ENCODE peak calls at places on chromosomes 2 and 18, in seven cellular contexts. M, J, W, O, F, I and T are unnamed samples. For H3K4me1, the result is how much of the 10 kb centered on the place peaks cover.

GRCh38 chr2:143117225-143117624 is 12.0 kb upstream of the ARHGAP15 start:
- DNase-seq in M (no peak), J (no peak), W (no peak), O (no peak), F (no peak), I (no peak), T (no peak)

GRCh38 chr2:76763276-76763675 is 758.9 kb downstream of the LRRTM4 start:
- DNase-seq in M (no peak), J (no peak), W (no peak), O (no peak), F (no peak), I (no peak), T (no peak)

GRCh38 chr2:40197121-40197520 is 254.8 kb downstream of the SLC8A1 start:
- DNase-seq in M (no peak), J (no peak), W (no peak), O (no peak), F (no peak), I (no peak), T (no peak)

GRCh38 chr2:44945676-44946427 is 4.3 kb downstream of the SIX3 start:
- DNase-seq in M (no peak), J (no peak), W (no peak), O (no peak), F (no peak), I (no peak), T (no peak)

GRCh38 chr2:118832071-118832790 is 15.2 kb downstream of the EN1 start:
- DNase-seq in M (peak), J (no peak), W (no peak), O (no peak), F (no peak), I (no peak), T (no peak)

GRCh38 chr2:181072486-181072885 is 92.1 kb downstream of the UBE2E3 start:
- DNase-seq in M (no peak), J (no peak), W (no peak), O (no peak), F (no peak), I (no peak), T (no peak)

GRCh38 chr2:121640380-121641326 is 8.6 kb downstream of the CLASP1 start:
- DNase-seq in M (no peak), J (peak), W (no peak), O (no peak), F (no peak), I (no peak), T (no peak)

GRCh38 chr18:38940863-38941531 is 1375.4 kb upstream of the CELF4 start:
- DNase-seq in M (no peak), J (peak), W (no peak), O (no peak), F (no peak), I (peak), T (no peak)

GRCh38 chr2:7165736-7166135 is 248.5 kb downstream of the RNF144A start:
- DNase-seq in M (no peak), J (no peak), W (no peak), O (no peak), F (no peak), I (no peak), T (no peak)

GRCh38 chr2:241853651-241854341 is 4.9 kb downstream of the PDCD1 start:
- DNase-seq in M (peak), J (no peak), W (peak), O (peak), F (no peak), I (no peak), T (no peak)

GRCh38 chr18:55515204-55515603 is 72.8 kb downstream of the TCF4 start:
- DNase-seq in M (no peak), J (no peak), W (no peak), O (no peak), F (no peak), I (no peak), T (no peak)

GRCh38 chr2:233837694-233838229 is 16.6 kb downstream of the HJURP start:
- DNase-seq in M (peak), J (no peak), W (no peak), O (no peak), F (no peak), I (no peak), T (no peak)

GRCh38 chr2:84969511-84970265 is 1.3 kb upstream of the KCMF1 start:
- DNase-seq in M (no peak), J (no peak), W (no peak), O (peak), F (no peak), I (no peak), T (no peak)

GRCh38 chr18:475202-475624 is 25.3 kb downstream of the COLEC12 start:
- DNase-seq in M (no peak), J (no peak), W (no peak), O (peak), F (no peak), I (no peak), T (no peak)

GRCh38 chr18:75124967-75125358 is 84.0 kb downstream of the PTGR3 start:
- DNase-seq in M (peak), J (no peak), W (no peak), O (no peak), F (no peak), I (no peak), T (no peak)

GRCh38 chr2:229704231-229704630 is 10.1 kb downstream of the DNER start:
- DNase-seq in M (no peak), J (no peak), W (no peak), O (no peak), F (no peak), I (no peak), T (no peak)

GRCh38 chr2:45649457-45649854 is 2.0 kb upstream of the PRKCE start:
- DNase-seq in M (no peak), J (no peak), W (no peak), O (no peak), F (no peak), I (no peak), T (no peak)

GRCh38 chr2:14535156-14535555 is 97.4 kb upstream of the LRATD1 start:
- DNase-seq in M (peak), J (no peak), W (no peak), O (no peak), F (no peak), I (no peak), T (no peak)

GRCh38 chr18:63409301-63409700 is 13.0 kb downstream of the VPS4B start:
- DNase-seq in M (no peak), J (no peak), W (no peak), O (no peak), F (no peak), I (no peak), T (no peak)

GRCh38 chr2:200703132-200703925 is 108.4 kb upstream of the BZW1 start:
- DNase-seq in M (no peak), J (no peak), W (no peak), O (no peak), F (no peak), I (peak), T (no peak)

GRCh38 chr2:216775043-216775453 is 79.7 kb upstream of the IGFBP5 start:
- DNase-seq in M (no peak), J (peak), W (no peak), O (peak), F (no peak), I (peak), T (peak)

GRCh38 chr2:187783446-187783845 is 229.2 kb upstream of the TFPI start:
- DNase-seq in M (no peak), J (no peak), W (no peak), O (no peak), F (no peak), I (no peak), T (no peak)

GRCh38 chr2:65666156-65666725 is 233.8 kb upstream of the SPRED2 start:
- DNase-seq in M (no peak), J (no peak), W (no peak), O (no peak), F (no peak), I (no peak), T (no peak)

GRCh38 chr2:174183076-174183475 is 65.3 kb downstream of the OLA1 start:
- DNase-seq in M (no peak), J (no peak), W (no peak), O (no peak), F (no peak), I (no peak), T (no peak)

GRCh38 chr18:5197032-5197434 is at the start of gene AKAIN1:
- DNase-seq in M (no peak), J (peak), W (peak), O (no peak), F (no peak), I (peak), T (no peak)

GRCh38 chr2:237045449-237045848 is 40.2 kb upstream of the COPS8 start:
- DNase-seq in M (no peak), J (no peak), W (no peak), O (no peak), F (no peak), I (no peak), T (no peak)

GRCh38 chr2:119702918-119703401 is 24.0 kb downstream of the TMEM177 start:
- DNase-seq in M (peak), J (peak), W (peak), O (peak), F (peak), I (peak), T (peak)

GRCh38 chr2:104375206-104375605 is 478.7 kb upstream of the POU3F3 start:
- DNase-seq in M (no peak), J (no peak), W (no peak), O (no peak), F (no peak), I (no peak), T (no peak)

GRCh38 chr2:40558772-40559171 is 106.9 kb upstream of the SLC8A1 start:
- DNase-seq in M (no peak), J (no peak), W (no peak), O (no peak), F (no peak), I (no peak), T (no peak)

GRCh38 chr18:40529478-40529877 is 1425.6 kb upstream of the PIK3C3 start:
- DNase-seq in M (no peak), J (no peak), W (no peak), O (no peak), F (no peak), I (no peak), T (no peak)

GRCh38 chr2:169131587-169132512 is 62.5 kb downstream of the DHRS9 start:
- DNase-seq in M (no peak), J (peak), W (no peak), O (no peak), F (no peak), I (peak), T (no peak)

GRCh38 chr2:171174075-171174474 is 13.4 kb upstream of the TLK1 start:
- DNase-seq in M (no peak), J (no peak), W (no peak), O (no peak), F (no peak), I (no peak), T (no peak)

GRCh38 chr2:120512321-120512710 is 166.4 kb downstream of the INHBB start:
- DNase-seq in M (no peak), J (no peak), W (no peak), O (peak), F (no peak), I (no peak), T (no peak)

GRCh38 chr2:27860111-27860510 is 30.1 kb downstream of the RBKS start:
- DNase-seq in M (no peak), J (no peak), W (no peak), O (no peak), F (no peak), I (no peak), T (no peak)

GRCh38 chr18:11981633-11982366 is 493 bp downstream of the IMPA2 start:
- DNase-seq in M (peak), J (no peak), W (peak), O (peak), F (peak), I (peak), T (no peak)
- TF ChIP-seq POLR2A in M (no peak), J (no peak), W (no peak), O (no peak), F (no peak), I (no peak), T (no peak)

DNA sequence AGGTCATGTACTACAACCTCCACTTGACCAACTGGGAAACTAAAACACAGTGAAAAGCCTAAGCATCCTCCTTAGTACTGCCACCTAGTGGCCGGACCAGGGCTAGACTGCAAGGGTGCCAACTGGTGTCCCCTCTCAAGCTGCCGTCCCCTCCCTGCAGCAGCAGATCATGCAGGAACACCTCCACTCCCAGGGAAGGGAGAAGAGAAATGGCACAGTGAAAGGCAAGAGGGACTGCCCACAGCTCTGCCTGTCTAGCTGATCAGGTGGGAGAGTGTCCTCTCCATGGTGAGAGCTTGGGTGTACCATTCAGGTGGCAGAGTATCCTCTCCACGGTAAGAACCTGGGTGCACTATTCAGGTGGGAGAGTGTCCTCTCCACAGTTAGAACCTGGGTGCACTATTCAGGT is 78.1 kb downstream of the AAK1 start:
- DNase-seq in M (no peak), J (peak), W (peak), O (peak), F (peak), I (peak), T (no peak)
- H3K4me1 ChIP-seq in M (under half), J (under half), W (under half), O (under half), F (under half), I (half or more), T (under half)

GRCh38 chr2:192983173-192983572 is 788.4 kb upstream of the TMEFF2 start:
- DNase-seq in M (no peak), J (no peak), W (no peak), O (no peak), F (no peak), I (no peak), T (no peak)

DNA sequence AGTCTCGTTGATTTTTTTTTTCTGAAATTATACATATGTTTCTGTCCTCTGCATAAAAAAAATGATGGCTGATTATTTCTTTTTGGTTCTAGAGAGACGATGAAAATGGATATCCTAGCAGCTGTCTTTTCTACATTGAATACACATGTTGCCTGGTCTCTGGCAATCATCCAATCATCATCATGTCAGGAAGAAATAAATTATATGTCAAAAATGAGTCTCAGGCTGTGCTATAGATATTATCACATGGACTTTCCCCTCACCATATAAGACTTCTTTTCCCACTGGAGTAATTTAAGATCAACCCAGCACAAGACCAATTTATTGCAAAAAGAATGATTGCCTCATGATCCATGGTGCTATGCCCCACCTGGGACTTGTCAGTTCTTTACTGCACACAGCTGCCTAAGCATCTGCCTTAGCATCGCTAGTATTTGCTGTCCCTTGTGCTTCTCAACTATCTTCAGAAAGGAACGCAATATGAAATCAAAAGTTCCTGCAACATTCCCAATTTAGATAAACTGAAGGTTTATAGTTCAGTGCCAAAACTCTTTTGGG is 783.7 kb upstream of the TMEFF2 start:
- DNase-seq in M (no peak), J (no peak), W (no peak), O (no peak), F (no peak), I (no peak), T (no peak)
- TF ChIP-seq EP300 in M (no peak), J (no peak), W (no peak), O (no peak), F (no peak), I (no peak), T (no peak)

GRCh38 chr2:213020268-213020667 is 131.1 kb downstream of the IKZF2 start:
- DNase-seq in M (no peak), J (no peak), W (no peak), O (no peak), F (no peak), I (no peak), T (no peak)

GRCh38 chr2:213022987-213023386 is 128.4 kb downstream of the IKZF2 start:
- DNase-seq in M (no peak), J (no peak), W (no peak), O (no peak), F (no peak), I (no peak), T (no peak)

GRCh38 chr2:213018340-213018901 is 133.0 kb downstream of the IKZF2 start:
- DNase-seq in M (no peak), J (no peak), W (no peak), O (no peak), F (no peak), I (no peak), T (no peak)

GRCh38 chr2:213019368-213019767 is 132.0 kb downstream of the IKZF2 start:
- DNase-seq in M (no peak), J (no peak), W (no peak), O (no peak), F (no peak), I (no peak), T (no peak)

DNA sequence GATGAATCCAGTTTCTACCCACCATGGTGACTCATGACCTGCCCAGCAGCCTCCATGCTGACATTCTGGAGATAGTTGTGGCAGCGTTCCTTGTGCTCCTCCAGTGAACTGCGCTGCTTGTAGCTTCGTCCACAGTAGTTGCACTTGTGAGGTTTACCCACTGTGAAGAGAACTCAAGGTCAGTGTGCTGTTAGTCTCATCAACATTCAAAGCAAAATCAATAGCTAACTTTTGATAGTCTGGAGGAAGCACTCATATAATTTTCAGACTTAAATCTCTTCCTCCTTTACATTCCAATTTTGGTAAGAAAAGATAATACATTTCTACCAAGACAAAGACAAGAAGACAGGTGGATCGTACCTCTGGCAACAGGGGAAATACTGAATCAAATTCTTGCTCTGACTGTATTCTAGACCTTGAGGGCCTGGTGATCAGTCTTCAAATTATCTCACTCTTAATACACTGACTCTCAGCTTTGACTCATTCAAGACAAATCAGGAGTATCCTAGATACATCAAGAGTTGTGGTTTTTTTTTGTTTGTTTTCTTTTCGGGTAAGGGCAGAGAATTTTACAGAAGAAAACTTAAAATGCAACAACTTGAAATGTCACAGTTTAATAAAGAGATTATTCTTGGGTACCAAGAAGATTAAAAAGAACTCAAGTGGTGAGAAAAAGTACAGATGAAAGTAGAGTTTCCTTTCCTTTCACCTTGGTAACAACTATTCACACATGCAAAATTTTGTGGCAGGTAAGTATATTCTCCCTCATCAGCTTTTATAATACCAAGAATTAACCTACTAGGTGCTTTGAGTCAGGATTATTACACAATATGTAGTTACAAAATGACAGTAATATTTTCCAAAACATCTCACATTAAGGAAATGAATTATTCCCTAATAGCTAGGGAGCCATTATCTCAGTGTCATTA is 129.2 kb downstream of the IKZF2 start:
- DNase-seq in M (no peak), J (no peak), W (no peak), O (no peak), F (no peak), I (no peak), T (no peak)
- TF ChIP-seq POLR2A in M (no peak), J (no peak), W (no peak), O (no peak), F (no peak), I (no peak), T (no peak)

DNA sequence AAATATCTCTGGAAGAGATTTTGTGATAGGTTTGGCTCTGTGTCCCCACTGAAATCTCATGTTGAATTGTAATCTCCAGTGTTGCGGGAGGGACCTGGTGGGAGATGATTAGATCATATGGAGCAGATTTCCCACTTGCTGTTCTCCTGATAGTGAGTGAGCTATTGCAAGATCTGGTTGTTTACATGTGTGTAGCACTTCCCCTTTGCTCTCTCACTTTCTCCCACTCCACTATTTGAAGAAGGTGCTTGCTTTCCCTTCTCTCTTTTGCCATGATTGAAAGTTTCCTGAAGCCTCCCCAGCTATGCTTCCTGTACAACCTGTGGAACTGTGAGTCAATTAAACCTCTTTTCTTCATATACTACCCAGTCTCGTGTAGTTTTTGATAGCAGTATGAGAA is 97.0 kb upstream of the FN1 start:
- DNase-seq in M (no peak), J (no peak), W (no peak), O (no peak), F (no peak), I (no peak), T (no peak)
- H3K4me1 ChIP-seq in M (under half), J (under half), W (under half), O (under half), F (under half), I (under half), T (under half)